ENCODE peak calls at places on chromosomes 12 and 14, in eight cellular contexts. T is IMR-90, C is HCT116, U is mammary epithelial cell, Y is PC-3, M is K562, Z is Karpas-422, J is fibroblast of lung. S is an unnamed sample. For H4K20me1, the result is how much of the 10 kb centered on the place peaks cover.

GRCh38 chr12:66323017-66323416 is 20.7 kb downstream of the HELB start:
- DNase-seq in T (no peak), C (no peak), U (no peak), Y (no peak), M (no peak), Z (no peak), J (no peak), S (no peak)

GRCh38 chr14:105092912-105093425 is 27.7 kb upstream of the GPR132 start:
- DNase-seq in T (peak), C (no peak), U (peak), Y (peak), M (peak), Z (no peak), J (peak), S (no peak)

GRCh38 chr12:132904718-132905328 is 17.4 kb upstream of the CHFR start:
- DNase-seq in T (no peak), C (no peak), U (peak), Y (peak), M (peak), Z (no peak), J (peak), S (no peak)

GRCh38 chr14:33768458-33768830 is 182.4 kb downstream of the EGLN3 start:
- DNase-seq in T (no peak), C (no peak), U (no peak), Y (no peak), M (no peak), Z (peak), J (no peak), S (no peak)

GRCh38 chr14:101004954-101005353 is 101.4 kb upstream of the RTL1 start:
- DNase-seq in T (peak), C (no peak), U (no peak), Y (no peak), M (no peak), Z (peak), J (peak), S (peak)

GRCh38 chr14:99945732-99946651 is 119.2 kb upstream of the EVL start:
- DNase-seq in T (peak), C (no peak), U (no peak), Y (no peak), M (no peak), Z (peak), J (no peak), S (peak)

GRCh38 chr12:101501410-101502045 is 26.4 kb downstream of the SPIC start:
- DNase-seq in T (peak), C (no peak), U (no peak), Y (peak), M (no peak), Z (no peak), J (peak), S (no peak)

GRCh38 chr12:130236421-130236820 is 74.2 kb downstream of the FZD10 start:
- DNase-seq in T (no peak), C (no peak), U (no peak), Y (no peak), M (no peak), Z (no peak), J (no peak), S (no peak)

GRCh38 chr14:37601849-37602248 is 6.4 kb downstream of the TTC6 start:
- DNase-seq in T (no peak), C (no peak), U (no peak), Y (no peak), M (no peak), Z (no peak), J (no peak), S (no peak)

GRCh38 chr12:56565510-56566101 is 44.0 kb downstream of the RBMS2 start:
- DNase-seq in T (peak), C (no peak), U (no peak), Y (peak), M (peak), Z (peak), J (peak), S (no peak)

GRCh38 chr12:51122844-51123243 is 39.4 kb upstream of the CSRNP2 start:
- DNase-seq in T (no peak), C (no peak), U (no peak), Y (no peak), M (no peak), Z (no peak), J (no peak), S (no peak)

DNA sequence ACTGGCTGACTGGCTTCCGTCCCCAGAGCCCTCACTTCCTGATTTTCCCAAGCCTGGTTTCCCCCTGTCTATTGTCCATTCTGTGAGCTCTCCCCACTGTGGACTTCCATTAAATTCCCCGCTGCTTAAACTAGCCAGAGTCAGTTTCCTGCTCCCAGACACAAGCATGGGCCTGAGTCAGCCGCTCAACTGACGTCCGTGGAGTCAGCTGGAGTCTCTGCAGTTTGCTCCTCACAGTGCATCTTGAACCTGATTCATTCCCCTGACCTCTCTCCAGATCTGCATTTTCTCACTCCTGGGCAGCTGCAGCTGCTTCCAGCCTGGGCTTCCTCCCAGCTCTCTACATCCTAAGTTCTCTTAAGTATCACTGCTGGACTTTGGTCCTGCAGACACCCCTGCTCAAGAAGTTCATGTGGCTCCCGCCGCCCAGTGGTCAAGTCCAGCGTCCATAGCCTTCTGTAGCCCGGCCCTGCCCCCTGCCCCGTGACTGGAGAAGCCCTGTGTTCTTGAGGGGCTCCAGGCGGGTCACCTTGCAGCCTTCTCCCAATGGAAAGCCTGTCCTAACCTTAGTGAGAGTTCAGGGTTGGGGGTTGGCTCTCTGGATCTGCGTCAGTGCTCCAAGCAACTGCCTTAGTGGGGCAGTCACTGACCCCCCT is 20.0 kb downstream of the NFKBIA start:
- DNase-seq in T (peak), C (no peak), U (no peak), Y (no peak), M (no peak), Z (no peak), J (peak), S (no peak)
- H3K27ac ChIP-seq in T (peak), C (no peak), U (no peak), Y (no peak), M (no peak), Z (no peak), J (peak), S (no peak)

GRCh38 chr12:27296674-27297073 is 36.0 kb upstream of the BMAL2 start:
- DNase-seq in T (no peak), C (no peak), U (no peak), Y (no peak), M (no peak), Z (no peak), J (no peak), S (no peak)

GRCh38 chr12:27300251-27300650 is 32.4 kb upstream of the BMAL2 start:
- DNase-seq in T (no peak), C (no peak), U (no peak), Y (no peak), M (no peak), Z (no peak), J (no peak), S (no peak)

GRCh38 chr12:27297576-27297975 is 35.1 kb upstream of the BMAL2 start:
- DNase-seq in T (no peak), C (no peak), U (no peak), Y (no peak), M (no peak), Z (no peak), J (no peak), S (no peak)

GRCh38 chr12:27303139-27304111 is 29.2 kb upstream of the BMAL2 start:
- DNase-seq in T (peak), C (no peak), U (no peak), Y (peak), M (no peak), Z (no peak), J (peak), S (no peak)

DNA sequence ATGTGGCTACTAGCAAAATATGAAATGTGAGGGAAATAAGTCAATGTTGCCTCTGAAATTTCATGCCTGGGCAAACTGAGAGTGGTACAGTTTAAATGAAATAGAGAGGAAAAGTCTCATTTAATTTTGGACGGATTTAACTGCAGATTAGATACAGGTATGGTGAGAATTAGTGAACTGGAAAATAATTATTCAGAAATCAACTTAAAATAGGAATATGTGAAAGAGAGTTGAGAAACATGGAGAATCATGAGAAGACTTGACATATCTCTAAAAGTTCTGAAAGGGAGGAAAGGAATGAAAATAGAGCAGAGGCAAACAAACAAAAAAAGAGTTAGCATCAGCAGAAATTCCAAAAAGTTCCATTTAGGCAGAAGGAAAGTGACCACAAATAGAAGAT is 33.5 kb upstream of the BMAL2 start:
- DNase-seq in T (no peak), C (no peak), U (no peak), Y (no peak), M (no peak), Z (no peak), J (no peak), S (no peak)
- H4K20me1 ChIP-seq in T (under half), C (under half), U (under half), Y (under half), M (under half), Z (under half), J (under half), S (under half)

GRCh38 chr12:58774008-58774407 is 146.3 kb downstream of the LRIG3 start:
- DNase-seq in T (no peak), C (no peak), U (no peak), Y (no peak), M (no peak), Z (no peak), J (no peak), S (no peak)
- H2AFZ ChIP-seq in T (no peak), C (no peak), U (no peak), Y (no peak), M (no peak), Z (no peak), J (no peak), S (no peak)

DNA sequence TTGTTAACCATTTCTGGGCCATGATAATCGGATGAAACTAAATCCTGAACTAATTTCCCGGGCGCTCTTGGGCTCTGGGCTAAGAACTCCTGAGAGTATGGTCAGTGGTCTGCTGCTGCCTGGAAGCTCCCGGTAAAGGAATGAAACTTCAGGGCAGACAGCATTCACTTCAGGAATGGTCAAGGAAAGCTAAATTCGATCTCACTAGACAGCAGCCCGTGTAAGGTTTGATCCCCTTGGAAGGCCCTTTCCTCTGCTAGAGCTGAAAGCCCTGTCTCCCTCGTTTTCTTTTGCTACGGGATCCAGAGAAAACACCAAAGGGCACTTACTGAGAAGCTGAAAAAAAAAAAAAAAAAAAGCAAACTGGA is 683 bp downstream of the ASB8 start:
- DNase-seq in T (peak), C (no peak), U (no peak), Y (no peak), M (no peak), Z (no peak), J (no peak), S (no peak)
- H3K27ac ChIP-seq in T (peak), C (peak), U (peak), Y (no peak), M (peak), Z (peak), J (peak), S (peak)

DNA sequence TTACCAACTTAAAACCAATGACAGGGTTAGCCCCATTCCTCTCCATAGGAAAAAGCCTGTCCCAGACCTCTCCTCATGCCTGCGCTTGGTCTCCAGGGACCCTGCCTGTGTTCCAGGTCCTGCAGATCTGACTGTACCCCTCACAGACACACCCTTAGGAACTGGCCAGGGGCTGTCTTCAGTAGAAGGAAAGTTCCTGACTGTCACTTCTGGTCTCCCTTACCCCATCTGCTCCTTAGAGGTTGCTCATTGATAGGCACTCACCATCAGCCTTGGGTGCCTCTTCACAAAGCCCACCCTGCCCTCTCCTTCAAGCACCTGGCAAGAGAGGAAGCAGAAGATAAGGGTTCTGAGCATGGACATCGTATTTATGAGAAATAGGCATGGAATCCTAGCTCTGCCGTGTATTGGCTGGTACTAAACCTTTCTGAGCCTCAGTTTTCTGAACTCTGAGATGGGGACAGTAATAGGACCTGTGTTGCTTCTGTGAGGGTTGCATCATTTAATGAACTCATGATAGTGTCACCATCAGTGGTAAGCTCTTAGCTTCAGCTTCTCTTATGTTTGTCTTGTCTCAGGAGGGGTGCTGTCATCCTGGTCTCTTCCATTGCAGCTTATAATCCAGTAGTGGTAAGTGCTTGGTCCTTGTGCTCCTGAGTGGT is 7.5 kb downstream of the DHRS2 start:
- DNase-seq in T (no peak), C (no peak), U (no peak), Y (no peak), M (no peak), Z (no peak), J (no peak), S (no peak)
- H4K20me1 ChIP-seq in T (under half), C (under half), U (under half), Y (under half), M (under half), Z (under half), J (under half), S (under half)

DNA sequence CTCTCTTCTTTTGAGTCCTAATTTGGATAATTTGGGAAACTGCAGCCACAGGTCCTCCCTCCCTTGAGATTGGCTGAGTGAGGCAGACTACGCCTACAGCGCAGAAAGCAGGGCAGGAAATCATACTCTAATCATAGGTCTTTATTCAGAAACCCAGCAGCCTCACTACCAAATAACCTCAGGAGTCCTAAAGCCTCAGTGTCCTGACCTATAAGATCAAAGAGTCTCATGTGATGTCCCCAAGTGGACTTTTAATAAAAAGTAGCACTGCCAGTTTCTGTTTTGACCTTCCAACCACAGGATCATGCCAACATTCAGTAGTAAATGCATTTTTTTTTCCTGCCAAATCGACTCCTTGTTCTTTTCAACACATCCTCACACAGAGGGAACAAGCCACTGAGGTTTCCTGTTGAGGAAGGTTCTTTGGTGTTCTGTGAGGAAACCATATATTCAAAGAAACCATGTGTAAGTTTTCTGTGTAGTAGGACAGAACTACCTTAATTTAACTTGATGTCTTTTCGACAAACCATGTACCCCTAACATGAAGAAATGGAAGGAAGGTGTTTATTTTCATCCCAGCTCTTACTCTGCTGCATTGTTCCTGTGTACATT is 72.2 kb downstream of the VCPKMT start:
- DNase-seq in T (no peak), C (no peak), U (no peak), Y (no peak), M (no peak), Z (no peak), J (no peak), S (no peak)
- H2AFZ ChIP-seq in T (peak), C (peak), U (peak), Y (peak), M (peak), Z (peak), J (peak), S (no peak)

GRCh38 chr12:124397807-124398577 is 103.1 kb downstream of the RFLNA start:
- DNase-seq in T (peak), C (no peak), U (no peak), Y (no peak), M (no peak), Z (no peak), J (peak), S (no peak)
- H3K27ac ChIP-seq in T (no peak), C (no peak), U (no peak), Y (no peak), M (no peak), Z (no peak), J (no peak), S (no peak)